ENCODE peak calls at places on chromosome 13, in nine cellular contexts. U is hepatocyte; F is SJSA1; T is thyroid gland; N is GM23338; S is endothelial cell of umbilical vein; O is MM.1S; I is CD4-positive, alpha-beta memory T cell; D is left ventricle myocardium inferior. L is an unnamed sample. For H3K36me3 and H3K4me1, the result is how much of the 10 kb centered on the place peaks cover.

GRCh38 chr13:97275265-97275664 is 53.1 kb downstream of the MBNL2 start:
- DNase-seq in U (peak), F (no peak), T (no peak), N (no peak), S (peak), O (no peak), I (no peak), D (no peak), L (no peak)

GRCh38 chr13:107210216-107211010 is 642.5 kb upstream of the ARGLU1 start:
- DNase-seq in U (peak), F (no peak), T (no peak), N (no peak), S (peak), O (no peak), I (no peak), D (no peak), L (no peak)

GRCh38 chr13:44934724-44935123 is 54.5 kb downstream of the NUFIP1 start:
- DNase-seq in U (no peak), F (peak), T (no peak), N (no peak), S (peak), O (no peak), I (no peak), D (no peak), L (no peak)

GRCh38 chr13:106714271-106714670 is 146.3 kb upstream of the ARGLU1 start:
- DNase-seq in U (no peak), F (no peak), T (no peak), N (no peak), S (no peak), O (no peak), I (no peak), D (no peak), L (no peak)

GRCh38 chr13:92074658-92075057 is 676.2 kb downstream of the GPC5 start:
- DNase-seq in U (peak), F (no peak), T (peak), N (peak), S (no peak), O (peak), I (no peak), D (no peak), L (no peak)

GRCh38 chr13:103187621-103188020 is 121.4 kb upstream of the SLC10A2 start:
- DNase-seq in U (peak), F (no peak), T (peak), N (no peak), S (no peak), O (no peak), I (no peak), D (no peak), L (no peak)

GRCh38 chr13:23549724-23550123 is 20.5 kb upstream of the TNFRSF19 start:
- DNase-seq in U (no peak), F (no peak), T (no peak), N (no peak), S (no peak), O (no peak), I (no peak), D (no peak), L (no peak)

GRCh38 chr13:48333976-48334375 is 30.4 kb downstream of the RB1 start:
- DNase-seq in U (no peak), F (no peak), T (peak), N (no peak), S (peak), O (no peak), I (no peak), D (no peak), L (no peak)

GRCh38 chr13:26557393-26558073 is at the start of gene WASF3:
- DNase-seq in U (peak), F (peak), T (peak), N (peak), S (peak), O (peak), I (peak), D (peak), L (peak)

GRCh38 chr13:47049276-47049989 is 152.6 kb upstream of the HTR2A start:
- DNase-seq in U (no peak), F (no peak), T (no peak), N (no peak), S (no peak), O (no peak), I (no peak), D (no peak), L (no peak)

GRCh38 chr13:41506312-41506711 is 49.0 kb downstream of the RGCC start:
- DNase-seq in U (no peak), F (no peak), T (no peak), N (no peak), S (no peak), O (no peak), I (no peak), D (no peak), L (no peak)

GRCh38 chr13:55517312-55517711 is 1623.4 kb upstream of the PRR20A start:
- DNase-seq in U (no peak), F (no peak), T (no peak), N (peak), S (no peak), O (peak), I (no peak), D (no peak), L (no peak)

GRCh38 chr13:82797876-82798275 is 1084.4 kb downstream of the SLITRK1 start:
- DNase-seq in U (no peak), F (no peak), T (no peak), N (no peak), S (no peak), O (no peak), I (no peak), D (no peak), L (no peak)

GRCh38 chr13:24270639-24271131 is 38.7 kb upstream of the C1QTNF9 start:
- DNase-seq in U (peak), F (peak), T (peak), N (peak), S (peak), O (no peak), I (peak), D (peak), L (peak)

GRCh38 chr13:67148219-67148583 is 81.9 kb downstream of the PCDH9 start:
- DNase-seq in U (no peak), F (no peak), T (no peak), N (no peak), S (peak), O (no peak), I (no peak), D (no peak), L (no peak)

GRCh38 chr13:40664100-40665060 is 2.1 kb downstream of the FOXO1 start:
- DNase-seq in U (peak), F (peak), T (peak), N (peak), S (peak), O (peak), I (peak), D (peak), L (peak)

GRCh38 chr13:28568286-28568685 is 73.4 kb upstream of the FLT1 start:
- DNase-seq in U (peak), F (no peak), T (peak), N (no peak), S (peak), O (no peak), I (no peak), D (peak), L (peak)

GRCh38 chr13:39159971-39160370 is 121.7 kb downstream of the NHLRC3 start:
- DNase-seq in U (no peak), F (no peak), T (no peak), N (no peak), S (no peak), O (no peak), I (no peak), D (no peak), L (no peak)

GRCh38 chr13:38166121-38166520 is 183.5 kb upstream of the UFM1 start:
- DNase-seq in U (no peak), F (no peak), T (no peak), N (no peak), S (no peak), O (no peak), I (no peak), D (no peak), L (no peak)

GRCh38 chr13:92967923-92968322 is 258.7 kb upstream of the GPC6 start:
- DNase-seq in U (no peak), F (no peak), T (no peak), N (peak), S (no peak), O (peak), I (no peak), D (no peak), L (no peak)

GRCh38 chr13:110428281-110428680 is 121.2 kb downstream of the COL4A2 start:
- DNase-seq in U (no peak), F (no peak), T (no peak), N (no peak), S (no peak), O (no peak), I (no peak), D (no peak), L (no peak)
- H3K36me3 ChIP-seq in U (under half), F (half or more), T (under half), N (under half), S (under half), O (under half), I (under half), D (half or more), L (under half)

GRCh38 chr13:30829145-30829544 is 76.9 kb upstream of the MEDAG start:
- DNase-seq in U (peak), F (peak), T (no peak), N (no peak), S (peak), O (no peak), I (no peak), D (no peak), L (no peak)
- H3K4me1 ChIP-seq in U (under half), F (under half), T (under half), N (under half), S (under half), O (under half), I (under half), D (under half), L (under half)

GRCh38 chr13:30364876-30365275 is 57.4 kb upstream of the UBE2L5 start:
- DNase-seq in U (no peak), F (no peak), T (peak), N (peak), S (peak), O (no peak), I (no peak), D (no peak), L (no peak)

GRCh38 chr13:30363725-30364124 is 56.4 kb upstream of the KATNAL1 start:
- DNase-seq in U (no peak), F (no peak), T (no peak), N (no peak), S (no peak), O (no peak), I (no peak), D (no peak), L (no peak)

GRCh38 chr13:30362869-30363268 is 55.5 kb upstream of the KATNAL1 start:
- DNase-seq in U (no peak), F (no peak), T (no peak), N (no peak), S (no peak), O (no peak), I (no peak), D (peak), L (no peak)

GRCh38 chr13:30362005-30362788 is 54.8 kb upstream of the KATNAL1 start:
- DNase-seq in U (no peak), F (no peak), T (no peak), N (no peak), S (no peak), O (no peak), I (no peak), D (no peak), L (no peak)

GRCh38 chr13:30364133-30364532 is 56.8 kb upstream of the KATNAL1 start:
- DNase-seq in U (peak), F (no peak), T (no peak), N (no peak), S (peak), O (no peak), I (no peak), D (no peak), L (no peak)
- H3K36me3 ChIP-seq in U (under half), F (under half), T (under half), N (under half), S (under half), O (under half), I (under half), D (under half), L (under half)

DNA sequence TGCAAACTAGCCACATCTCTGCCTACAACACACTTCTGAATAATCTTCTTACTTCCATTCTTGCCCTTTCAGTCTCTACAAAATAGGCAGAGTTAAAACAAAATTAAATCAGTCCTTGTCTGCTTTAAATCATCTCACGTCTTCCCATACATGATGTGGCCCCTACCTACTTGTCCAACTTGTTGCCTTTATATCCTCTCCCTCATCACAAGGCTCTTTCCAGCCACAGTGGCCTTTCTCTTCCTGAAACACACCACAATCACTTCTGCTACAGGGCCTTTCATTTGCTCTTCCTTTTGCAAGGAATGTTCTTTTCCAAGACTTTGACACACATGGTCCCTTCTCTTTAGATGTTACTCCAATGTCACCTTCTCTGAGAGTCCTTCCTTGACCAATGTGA is 1.7 kb downstream of the RBM26 start:
- DNase-seq in U (no peak), F (no peak), T (no peak), N (no peak), S (peak), O (no peak), I (no peak), D (no peak), L (no peak)
- H3K4me1 ChIP-seq in U (under half), F (under half), T (under half), N (under half), S (under half), O (under half), I (half or more), D (half or more), L (under half)